ENCODE peak calls at places on chromosomes 7 and 10, in ten cellular contexts. X, C, D, N, H, W, G, I, V and B are unnamed samples. For H3K4me1, the result is how much of the 10 kb centered on the place peaks cover.

GRCh38 chr10:58189269-58189668 is 78.4 kb downstream of the IPMK start:
- DNase-seq in X (peak), C (no peak), D (no peak), N (no peak), H (peak), W (peak), G (no peak), I (no peak), V (no peak), B (peak)

GRCh38 chr10:78924319-78925003 is 144.3 kb upstream of the ZMIZ1 start:
- DNase-seq in X (no peak), C (no peak), D (peak), N (no peak), H (no peak), W (no peak), G (no peak), I (no peak), V (no peak), B (no peak)

GRCh38 chr10:72334196-72334831 is 20.4 kb downstream of the DNAJB12 start:
- DNase-seq in X (peak), C (no peak), D (peak), N (no peak), H (peak), W (peak), G (no peak), I (no peak), V (peak), B (peak)

GRCh38 chr10:29941476-29941875 is 117.9 kb downstream of the JCAD start:
- DNase-seq in X (no peak), C (no peak), D (no peak), N (no peak), H (no peak), W (no peak), G (no peak), I (no peak), V (no peak), B (no peak)

GRCh38 chr7:94303736-94304135 is 91.0 kb upstream of the COL1A2 start:
- DNase-seq in X (peak), C (no peak), D (no peak), N (no peak), H (peak), W (peak), G (no peak), I (no peak), V (no peak), B (peak)

GRCh38 chr7:108420482-108420908 is 35.7 kb downstream of the NRCAM start:
- DNase-seq in X (peak), C (no peak), D (no peak), N (no peak), H (peak), W (no peak), G (no peak), I (no peak), V (no peak), B (no peak)

GRCh38 chr7:158251061-158251965 is 336.3 kb downstream of the PTPRN2 start:
- DNase-seq in X (no peak), C (no peak), D (no peak), N (no peak), H (no peak), W (no peak), G (no peak), I (no peak), V (no peak), B (no peak)

GRCh38 chr10:43084812-43085211 is 7.9 kb downstream of the RET start:
- DNase-seq in X (peak), C (no peak), D (no peak), N (no peak), H (no peak), W (no peak), G (no peak), I (no peak), V (peak), B (no peak)

GRCh38 chr7:48089415-48089975 is 430 bp downstream of the UPP1 start:
- DNase-seq in X (peak), C (peak), D (peak), N (no peak), H (no peak), W (no peak), G (no peak), I (peak), V (peak), B (peak)

GRCh38 chr7:158779061-158779992 is 50.0 kb downstream of the ESYT2 start:
- DNase-seq in X (no peak), C (no peak), D (no peak), N (no peak), H (no peak), W (peak), G (no peak), I (no peak), V (no peak), B (no peak)

GRCh38 chr7:100880645-100881044 is 5.7 kb downstream of the SRRT start:
- DNase-seq in X (no peak), C (no peak), D (no peak), N (no peak), H (no peak), W (no peak), G (no peak), I (no peak), V (no peak), B (no peak)

DNA sequence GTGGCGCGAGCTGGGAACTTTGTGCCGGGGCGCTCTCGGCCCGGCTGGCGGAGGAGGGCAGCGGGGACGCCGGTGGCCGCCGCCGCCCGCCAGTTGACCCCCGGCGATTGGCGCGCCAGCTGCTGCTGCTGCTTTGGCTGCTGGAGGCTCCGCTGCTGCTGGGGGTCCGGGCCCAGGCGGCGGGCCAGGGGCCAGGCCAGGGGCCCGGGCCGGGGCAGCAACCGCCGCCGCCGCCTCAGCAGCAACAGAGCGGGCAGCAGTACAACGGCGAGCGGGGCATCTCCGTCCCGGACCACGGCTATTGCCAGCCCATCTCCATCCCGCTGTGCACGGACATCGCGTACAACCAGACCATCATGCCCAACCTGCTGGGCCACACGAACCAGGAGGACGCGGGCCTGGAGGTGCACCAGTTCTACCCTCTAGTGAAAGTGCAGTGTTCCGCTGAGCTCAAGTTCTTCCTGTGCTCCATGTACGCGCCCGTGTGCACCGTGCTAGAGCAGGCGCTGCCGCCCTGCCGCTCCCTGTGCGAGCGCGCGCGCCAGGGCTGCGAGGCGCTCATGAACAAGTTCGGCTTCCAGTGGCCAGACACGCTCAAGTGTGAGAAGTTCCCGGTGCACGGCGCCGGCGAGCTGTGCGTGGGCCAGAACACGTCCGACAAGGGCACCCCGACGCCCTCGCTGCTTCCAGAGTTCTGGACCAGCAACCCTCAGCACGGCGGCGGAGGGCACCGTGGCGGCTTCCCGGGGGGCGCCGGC is 870 bp downstream of the FZD1 start:
- DNase-seq in X (peak), C (no peak), D (peak), N (peak), H (peak), W (peak), G (no peak), I (peak), V (peak), B (peak)
- H2AFZ ChIP-seq in X (peak), C (peak), D (peak), N (peak), H (peak), W (peak), G (no peak), I (peak), V (peak), B (peak)

GRCh38 chr7:155222578-155222977 is 75.1 kb upstream of the INSIG1 start:
- DNase-seq in X (no peak), C (no peak), D (no peak), N (no peak), H (no peak), W (no peak), G (no peak), I (no peak), V (no peak), B (no peak)
- H3K4me1 ChIP-seq in X (under half), C (under half), D (under half), N (under half), H (under half), W (under half), G (under half), I (under half), V (under half), B (under half)

GRCh38 chr10:11144626-11145497 is 127.2 kb downstream of the CELF2 start:
- DNase-seq in X (no peak), C (no peak), D (peak), N (no peak), H (no peak), W (no peak), G (no peak), I (no peak), V (no peak), B (no peak)

GRCh38 chr10:11140963-11141362 is 123.3 kb downstream of the CELF2 start:
- DNase-seq in X (no peak), C (no peak), D (no peak), N (no peak), H (no peak), W (no peak), G (no peak), I (no peak), V (no peak), B (no peak)

GRCh38 chr10:11141571-11142091 is 124.0 kb downstream of the CELF2 start:
- DNase-seq in X (no peak), C (no peak), D (no peak), N (no peak), H (no peak), W (no peak), G (no peak), I (peak), V (no peak), B (peak)

GRCh38 chr10:11143240-11143639 is 125.6 kb downstream of the CELF2 start:
- DNase-seq in X (no peak), C (no peak), D (no peak), N (no peak), H (no peak), W (no peak), G (no peak), I (no peak), V (no peak), B (no peak)

DNA sequence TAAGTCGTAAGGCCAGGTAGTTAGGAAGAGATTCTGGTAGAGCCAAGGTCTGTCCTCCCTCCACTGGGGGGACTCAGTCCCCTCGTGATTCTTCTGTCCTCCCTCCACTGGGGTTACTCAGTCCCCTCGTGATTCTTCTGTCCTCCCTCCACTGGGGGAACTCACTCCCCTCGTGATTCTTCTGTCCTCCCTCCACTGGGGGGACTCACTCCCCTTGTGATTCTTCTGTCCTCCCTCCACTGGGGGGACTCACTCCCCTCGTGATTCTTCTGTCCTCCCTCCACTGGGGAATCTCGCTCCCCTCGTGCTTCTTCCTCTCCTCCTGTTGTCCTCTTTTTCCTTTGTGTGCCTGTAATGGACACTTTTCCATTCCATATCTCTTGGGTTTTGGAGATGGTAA is 125.1 kb downstream of the CELF2 start:
- DNase-seq in X (no peak), C (no peak), D (no peak), N (peak), H (no peak), W (no peak), G (no peak), I (no peak), V (no peak), B (no peak)
- H2AFZ ChIP-seq in X (no peak), C (no peak), D (no peak), N (no peak), H (no peak), W (no peak), G (no peak), I (no peak), V (no peak), B (no peak)

DNA sequence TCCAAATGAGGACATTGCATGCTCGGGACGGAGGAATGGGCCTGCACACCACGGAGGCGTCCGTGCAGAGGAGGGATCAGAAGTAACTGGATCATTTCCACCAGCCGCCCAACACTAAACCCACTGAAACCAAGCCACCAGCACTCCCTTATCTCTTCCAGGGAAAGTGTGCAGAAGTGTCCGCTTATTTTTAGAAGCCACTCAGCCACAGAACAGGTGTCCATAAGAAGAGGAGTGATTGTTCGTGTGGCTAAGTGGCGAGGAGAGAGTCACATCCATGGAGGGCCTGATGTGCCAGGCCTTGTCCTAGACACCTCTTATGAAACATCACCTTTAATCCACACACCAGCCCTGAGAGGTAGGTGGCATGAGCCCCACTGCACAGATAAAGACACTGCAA is 407.9 kb upstream of the NPVF start:
- DNase-seq in X (no peak), C (no peak), D (no peak), N (no peak), H (no peak), W (no peak), G (no peak), I (no peak), V (no peak), B (no peak)
- H3K4me1 ChIP-seq in X (under half), C (under half), D (under half), N (under half), H (under half), W (under half), G (under half), I (under half), V (under half), B (under half)

DNA sequence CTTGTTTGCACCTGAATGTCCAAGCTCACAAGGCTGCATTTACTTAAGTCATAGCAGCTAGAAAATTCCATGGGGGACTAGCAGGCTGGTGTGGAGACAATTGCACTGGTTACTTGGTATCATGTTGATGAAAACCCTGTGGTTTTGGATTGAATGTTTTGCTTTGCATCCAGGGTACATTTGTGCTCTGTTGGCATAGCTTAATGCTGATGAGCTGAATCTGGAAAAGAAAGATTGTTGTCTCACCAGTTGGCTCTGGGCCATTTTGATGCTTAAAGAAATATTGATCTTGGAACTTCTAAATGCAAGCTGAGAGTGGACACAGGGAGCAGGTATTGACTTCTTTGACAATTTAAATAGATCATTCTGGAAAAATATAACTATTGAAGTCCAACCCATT is 122.5 kb upstream of the MBL2 start:
- DNase-seq in X (no peak), C (no peak), D (no peak), N (no peak), H (no peak), W (no peak), G (no peak), I (no peak), V (no peak), B (no peak)
- H2AFZ ChIP-seq in X (no peak), C (no peak), D (no peak), N (no peak), H (no peak), W (no peak), G (no peak), I (no peak), V (no peak), B (no peak)